ENCODE peak calls at places on chromosomes 7 and 10, in five cellular contexts. D is AG04450; Q is ovary; B is HL-60; K is CD4-positive, alpha-beta T cell. U is an unnamed sample.
A peak's percentile ranks its signal among the peaks of the same experiment; 100 is the strongest.

GRCh38 chr7:116229359-116229758 is 19.0 kb downstream of the TES start:
- DNase-seq in D (no peak), K (no peak), B (no peak), Q (no peak), U (no peak)

GRCh38 chr7:155154586-155154985 is 84.5 kb downstream of the HTR5A start:
- DNase-seq in D (no peak), K (no peak), B (no peak), Q (no peak), U (no peak)

GRCh38 chr7:128985660-128986059 is 47.9 kb downstream of the IRF5 start:
- DNase-seq in Q (no peak), D (no peak), B (no peak), K (no peak), U (no peak)

GRCh38 chr10:125054216-125054615 is 106.1 kb downstream of the CTBP2 start:
- DNase-seq in K (no peak), B (no peak), D (no peak), Q (no peak), U (no peak)

GRCh38 chr7:108576110-108576509 is 6.4 kb downstream of the DNAJB9 start:
- DNase-seq in Q (no peak), B (no peak), D (no peak), K (no peak), U (no peak)

GRCh38 chr7:106114735-106115383 is 2.7 kb upstream of the SYPL1 start:
- DNase-seq in K (peak; percentile 31), B (no peak), Q (no peak), D (no peak), U (no peak)

GRCh38 chr7:23967949-23968599 is 258.1 kb downstream of the STK31 start:
- DNase-seq in D (no peak), Q (no peak), B (no peak), K (no peak), U (no peak)

GRCh38 chr10:30154561-30154960 is 95.2 kb upstream of the JCAD start:
- DNase-seq in B (no peak), K (no peak), Q (no peak), D (no peak), U (no peak)

GRCh38 chr7:7433736-7434260 is 101.9 kb downstream of the COL28A1 start:
- DNase-seq in B (no peak), K (no peak), D (no peak), Q (no peak), U (no peak)

GRCh38 chr7:5827755-5828154 is 46.3 kb upstream of the RNF216 start:
- DNase-seq in B (peak; percentile 48), K (peak; percentile 34), Q (no peak), D (no peak), U (no peak)

GRCh38 chr10:987635-987905 is 664 bp upstream of the GTPBP4 start:
- DNase-seq in D (no peak), B (no peak), Q (no peak), K (no peak), U (no peak)

GRCh38 chr10:15099886-15100285 is 2.7 kb downstream of the RPP38 start:
- DNase-seq in K (no peak), Q (no peak), D (no peak), B (no peak), U (no peak)

GRCh38 chr10:49512121-49512809 is 26.7 kb downstream of the ERCC6 start:
- DNase-seq in D (no peak), K (no peak), Q (no peak), B (peak; percentile 35), U (peak; percentile 54)

GRCh38 chr10:8873310-8873709 is 818.8 kb downstream of the GATA3 start:
- DNase-seq in Q (no peak), B (no peak), K (no peak), D (no peak), U (no peak)

GRCh38 chr7:128106840-128107239 is 75.6 kb upstream of the LRRC4 start:
- DNase-seq in D (no peak), K (no peak), B (no peak), Q (no peak), U (no peak)

GRCh38 chr10:30858499-30858898 is 173.2 kb downstream of the ZNF438 start:
- DNase-seq in Q (no peak), B (no peak), D (no peak), K (no peak), U (no peak)

GRCh38 chr10:21572578-21572977 is 38.5 kb downstream of the MLLT10 start:
- DNase-seq in D (no peak), B (no peak), K (no peak), Q (peak; percentile 36), U (no peak)

GRCh38 chr10:30013684-30014246 is 45.6 kb downstream of the JCAD start:
- DNase-seq in B (no peak), D (no peak), K (no peak), Q (peak; percentile 57), U (peak; percentile 59)

GRCh38 chr7:4698707-4699275 is 16.7 kb downstream of the FOXK1 start:
- DNase-seq in B (no peak), Q (no peak), D (no peak), K (no peak), U (no peak)

GRCh38 chr10:60944159-60944909 is at the start of gene RHOBTB1:
- DNase-seq in B (peak; percentile 52), Q (peak; percentile 82), K (no peak), D (no peak), U (peak; percentile 53)

GRCh38 chr7:22190736-22191135 is 166.2 kb downstream of the RAPGEF5 start:
- DNase-seq in B (no peak), Q (no peak), K (no peak), D (no peak), U (no peak)

DNA sequence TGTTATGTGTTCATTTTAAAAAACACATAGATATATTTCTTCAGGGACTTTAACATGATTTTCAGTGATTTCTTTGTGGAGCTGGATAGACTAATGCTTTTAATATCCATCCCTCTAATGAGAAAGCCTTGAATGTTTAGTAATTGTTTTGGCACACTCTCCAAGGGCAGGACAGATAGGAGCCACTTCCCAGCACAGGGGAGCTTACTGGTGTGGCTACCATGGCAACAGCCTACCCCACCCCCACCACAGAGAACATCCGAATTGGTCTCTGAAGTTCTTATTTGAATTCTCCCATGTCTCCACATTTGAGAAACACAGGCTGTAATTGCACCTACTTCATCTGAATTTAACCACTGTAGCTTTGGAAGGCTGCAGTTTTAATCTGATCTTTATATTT is 87.7 kb downstream of the PRKG1 start:
- DNase-seq in Q (peak; percentile 53), K (no peak), B (no peak), D (no peak), U (no peak)
- H3K27ac ChIP-seq in Q (no peak overlapping the region), K (no peak overlapping the region), B (no peak overlapping the region), D (no peak overlapping the region), U (no peak overlapping the region)

GRCh38 chr10:113026679-113027078 is 76.6 kb downstream of the TCF7L2 start:
- DNase-seq in D (peak; percentile 72), Q (no peak), K (no peak), B (no peak), U (no peak)
- H3K27ac ChIP-seq in D (peak overlapping the region; percentile 81), Q (no peak overlapping the region), K (no peak overlapping the region), B (no peak overlapping the region), U (no peak overlapping the region)

GRCh38 chr7:157160433-157160832 is 21.7 kb downstream of the UBE3C start:
- DNase-seq in B (no peak), K (no peak), Q (no peak), D (no peak), U (no peak)
- H3K27ac ChIP-seq in B (no peak overlapping the region), K (no peak overlapping the region), Q (no peak overlapping the region), D (no peak overlapping the region), U (no peak overlapping the region)

GRCh38 chr7:152355474-152356057 is 80.2 kb downstream of the KMT2C start:
- DNase-seq in K (no peak), Q (no peak), D (no peak), B (no peak), U (no peak)

GRCh38 chr7:152351168-152351567 is 84.6 kb downstream of the KMT2C start:
- DNase-seq in K (no peak), D (no peak), Q (no peak), B (no peak), U (no peak)

DNA sequence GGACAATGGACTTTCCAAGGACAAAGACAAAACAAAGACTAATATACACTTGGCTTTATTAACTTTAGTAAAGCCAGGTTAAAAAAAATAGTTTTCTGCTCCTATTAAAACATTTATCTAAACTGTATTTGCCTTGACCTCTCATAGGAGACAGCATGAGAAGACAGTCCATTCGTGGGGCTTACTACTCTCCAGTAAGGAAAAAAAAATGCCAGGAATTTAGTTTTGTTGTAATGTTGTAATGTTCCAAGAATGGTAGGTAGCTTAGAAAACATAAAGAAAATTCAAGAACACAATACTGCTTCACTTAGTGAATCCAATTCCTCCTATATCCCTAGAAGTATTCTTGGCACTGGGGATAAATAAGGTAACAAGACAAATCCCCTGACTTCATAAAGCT is 81.7 kb downstream of the KMT2C start:
- DNase-seq in K (no peak), D (peak; percentile 27), Q (no peak), B (no peak), U (no peak)
- H3K27ac ChIP-seq in K (no peak overlapping the region), D (no peak overlapping the region), Q (no peak overlapping the region), B (no peak overlapping the region), U (no peak overlapping the region)

DNA sequence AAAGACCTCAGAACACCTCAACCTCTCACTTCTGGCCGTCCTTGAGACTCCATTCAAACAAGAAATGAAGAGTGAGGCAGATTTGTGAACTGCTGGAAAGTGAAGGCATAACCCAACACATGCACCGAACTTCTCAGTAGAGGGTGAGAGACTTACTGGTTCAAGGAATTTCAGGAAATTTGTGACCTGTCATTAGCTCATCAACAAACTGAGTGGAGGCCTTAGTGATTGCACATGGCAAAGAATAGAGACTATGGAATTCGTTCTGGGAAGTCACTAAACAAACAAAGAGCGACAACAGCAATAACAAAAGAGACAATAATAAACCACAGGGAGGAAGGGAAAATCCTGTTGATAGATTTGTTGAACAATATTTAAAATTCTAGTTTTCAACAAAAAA is 125.0 kb upstream of the AKR1E2 start:
- DNase-seq in D (no peak), K (no peak), Q (no peak), B (no peak), U (no peak)
- H3K27ac ChIP-seq in D (no peak overlapping the region), K (no peak overlapping the region), Q (no peak overlapping the region), B (no peak overlapping the region), U (no peak overlapping the region)

DNA sequence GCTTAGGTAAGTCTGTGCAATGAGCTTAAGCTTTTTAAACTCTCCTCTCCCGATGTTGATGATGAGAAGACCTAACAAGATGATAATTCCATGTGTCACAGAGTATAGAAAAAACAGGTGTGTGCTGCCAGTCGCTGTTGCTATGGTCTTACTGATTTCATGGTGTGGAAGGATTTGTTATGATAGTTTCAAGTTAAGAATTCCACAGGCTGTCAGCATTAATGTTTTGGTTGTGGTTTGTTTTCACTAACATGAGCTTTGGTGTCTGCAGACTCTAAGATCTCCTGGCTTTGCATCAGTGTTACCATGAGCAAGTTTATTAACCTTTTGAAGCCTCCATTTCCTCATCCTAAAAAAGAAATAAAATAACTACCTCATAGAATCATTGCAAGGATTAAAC is 123.7 kb downstream of the NSUN6 start:
- DNase-seq in Q (no peak), B (no peak), K (no peak), D (peak; percentile 61), U (no peak)
- H3K27ac ChIP-seq in Q (no peak overlapping the region), B (no peak overlapping the region), K (no peak overlapping the region), D (no peak overlapping the region), U (no peak overlapping the region)

U was measured in prostate gland.